ENCODE peak calls at places on chromosomes 13 and 19, in five cellular contexts. Q is spleen; N is pancreas; F is CD8-positive, alpha-beta T cell; P is upper lobe of right lung. H is an unnamed sample. For H3K4me1, the result is how much of the 10 kb centered on the place peaks cover.

GRCh38 chr13:98039261-98039660 is 85.8 kb downstream of the IPO5 start:
- DNase-seq in Q (no peak), N (peak), F (no peak), P (no peak), H (no peak)

GRCh38 chr13:99987180-99988047 is 5.8 kb downstream of the ZIC2 start:
- DNase-seq in Q (no peak), N (no peak), F (no peak), P (peak), H (no peak)

GRCh38 chr19:58170860-58171259 is 12.0 kb upstream of the ZNF274 start:
- DNase-seq in Q (no peak), N (no peak), F (no peak), P (no peak), H (no peak)

GRCh38 chr19:8731428-8732169 is 10.2 kb downstream of the OR2Z1 start:
- DNase-seq in Q (no peak), N (no peak), F (no peak), P (no peak), H (no peak)

GRCh38 chr19:17088552-17088951 is 13.0 kb downstream of the MYO9B start:
- DNase-seq in Q (no peak), N (no peak), F (no peak), P (no peak), H (no peak)

GRCh38 chr19:41299046-41299754 is 10.8 kb upstream of the CCDC97 start:
- DNase-seq in Q (no peak), N (no peak), F (no peak), P (no peak), H (no peak)

GRCh38 chr19:10339380-10339960 is at the start of gene ICAM3:
- DNase-seq in Q (peak), N (no peak), F (peak), P (no peak), H (peak)

GRCh38 chr13:61078976-61079770 is 336.5 kb downstream of the PCDH20 start:
- DNase-seq in Q (no peak), N (no peak), F (no peak), P (no peak), H (no peak)

GRCh38 chr13:80047406-80047805 is 293.5 kb downstream of the SPRY2 start:
- DNase-seq in Q (no peak), N (no peak), F (no peak), P (no peak), H (no peak)

GRCh38 chr19:1247747-1248453 is 483 bp upstream of the MIDN start:
- DNase-seq in Q (peak), N (peak), F (peak), P (peak), H (peak)

GRCh38 chr19:41935781-41936415 is 7.6 kb upstream of the ERFL start:
- DNase-seq in Q (peak), N (no peak), F (no peak), P (no peak), H (no peak)

GRCh38 chr19:50173144-50173543 is 10.1 kb upstream of the IZUMO2 start:
- DNase-seq in Q (no peak), N (no peak), F (no peak), P (no peak), H (no peak)

GRCh38 chr19:12794196-12794921 is 3.1 kb downstream of the JUNB start:
- DNase-seq in Q (no peak), N (no peak), F (peak), P (no peak), H (no peak)

GRCh38 chr13:53015044-53015443 is 13.6 kb upstream of the OLFM4 start:
- DNase-seq in Q (no peak), N (no peak), F (no peak), P (no peak), H (no peak)

GRCh38 chr19:49690656-49691242 is at the start of gene CPT1C:
- DNase-seq in Q (peak), N (peak), F (peak), P (peak), H (peak)

GRCh38 chr19:13135068-13136062 is 14.8 kb downstream of the STX10 start:
- DNase-seq in Q (no peak), N (no peak), F (no peak), P (no peak), H (no peak)

GRCh38 chr19:57583521-57584416 is at the start of gene ZIK1:
- DNase-seq in Q (peak), N (peak), F (peak), P (peak), H (peak)

GRCh38 chr19:55546822-55547614 is 1.7 kb upstream of the SBK3 start:
- DNase-seq in Q (no peak), N (peak), F (no peak), P (peak), H (peak)

GRCh38 chr19:15291089-15291488 is 41.2 kb downstream of the BRD4 start:
- DNase-seq in Q (peak), N (no peak), F (no peak), P (no peak), H (no peak)

GRCh38 chr13:101624210-101624922 is 171.9 kb downstream of the ITGBL1 start:
- DNase-seq in Q (no peak), N (no peak), F (no peak), P (no peak), H (no peak)

GRCh38 chr19:4229179-4229931 is at the start of gene EBI3:
- DNase-seq in Q (peak), N (no peak), F (no peak), P (no peak), H (no peak)

GRCh38 chr13:31056650-31057275 is 104.9 kb downstream of the HSPH1 start:
- DNase-seq in Q (no peak), N (no peak), F (no peak), P (no peak), H (no peak)

GRCh38 chr13:20610006-20610405 is 43.0 kb downstream of the IFT88 start:
- DNase-seq in Q (no peak), N (no peak), F (no peak), P (no peak), H (no peak)

GRCh38 chr13:99624936-99625540 is 123.8 kb downstream of the TM9SF2 start:
- DNase-seq in Q (no peak), N (no peak), F (no peak), P (no peak), H (no peak)

GRCh38 chr19:1172353-1173159 is 1.5 kb downstream of the SBNO2 start:
- DNase-seq in Q (peak), N (peak), F (no peak), P (peak), H (peak)

GRCh38 chr19:18995804-18996241 is 37.5 kb downstream of the SUGP2 start:
- DNase-seq in Q (no peak), N (peak), F (no peak), P (peak), H (peak)

GRCh38 chr13:52644108-52644507 is 1.9 kb downstream of the HNRNPA1L2 start:
- DNase-seq in Q (no peak), N (no peak), F (no peak), P (no peak), H (no peak)

DNA sequence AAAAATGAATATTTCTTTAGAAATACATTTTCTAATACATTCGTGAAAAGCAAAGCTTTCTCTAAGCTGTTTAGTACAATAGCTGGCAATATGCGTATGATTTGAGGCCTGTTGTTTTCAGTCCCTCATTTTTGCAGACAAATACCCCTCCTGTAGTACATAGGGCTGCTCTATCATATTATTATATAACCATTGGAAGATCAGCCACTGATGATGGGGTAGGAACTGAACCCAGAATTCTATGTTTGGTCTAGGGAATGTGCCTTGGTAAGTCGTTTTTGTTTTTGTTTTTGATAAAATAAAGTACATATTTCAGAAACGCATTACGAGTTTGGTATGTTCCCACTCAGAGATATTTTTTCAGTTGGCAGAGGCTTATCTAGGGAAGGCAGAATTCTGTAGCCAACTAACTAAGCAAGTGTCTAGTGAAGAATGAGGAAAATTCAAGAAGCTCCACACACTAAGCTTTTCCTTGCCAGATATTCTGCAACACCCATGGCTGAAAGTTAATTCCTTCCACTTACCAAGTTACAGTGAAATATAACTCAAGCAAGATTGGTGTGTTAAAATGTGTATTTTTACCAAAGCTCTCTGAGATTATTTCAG is 656.9 kb upstream of the MIR17HG start:
- DNase-seq in Q (no peak), N (no peak), F (no peak), P (no peak), H (no peak)
- H3K27ac ChIP-seq in Q (no peak), N (no peak), F (no peak), P (peak), H (no peak)

GRCh38 chr13:67223742-67224141 is 6.4 kb downstream of the PCDH9 start:
- DNase-seq in Q (no peak), N (no peak), F (no peak), P (no peak), H (no peak)
- H3K4me3 ChIP-seq in Q (no peak), N (no peak), F (no peak), P (peak), H (no peak)

DNA sequence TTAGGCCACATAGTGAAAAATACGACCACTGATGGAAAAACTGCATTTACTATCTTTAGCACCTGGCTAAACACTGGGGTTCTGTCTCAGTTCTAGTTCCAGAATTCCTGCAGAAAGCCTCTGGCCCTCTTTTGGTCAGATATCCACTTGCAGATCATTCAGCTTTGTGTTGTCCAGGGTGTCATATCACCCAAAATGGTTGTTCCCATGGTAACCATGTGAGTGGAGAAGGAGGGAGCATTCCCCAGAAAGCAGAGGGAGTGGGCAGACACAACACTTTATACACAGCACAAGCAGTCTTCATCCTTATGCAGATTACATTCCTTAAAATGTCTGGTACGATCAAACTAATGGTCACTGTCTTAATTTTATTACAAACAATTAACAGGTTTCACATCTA is 73.5 kb downstream of the CAB39L start:
- DNase-seq in Q (no peak), N (no peak), F (no peak), P (no peak), H (no peak)
- H3K4me1 ChIP-seq in Q (under half), N (under half), F (under half), P (under half), H (under half)

GRCh38 chr13:28609381-28609780 is 49.5 kb upstream of the POMP start:
- DNase-seq in Q (no peak), N (no peak), F (no peak), P (no peak), H (no peak)
- H3K27ac ChIP-seq in Q (no peak), N (no peak), F (no peak), P (no peak), H (no peak)

GRCh38 chr13:114078501-114079451 is 53.6 kb downstream of the RASA3 start:
- DNase-seq in Q (peak), N (no peak), F (peak), P (peak), H (peak)
- H3K4me3 ChIP-seq in Q (no peak), N (no peak), F (no peak), P (no peak), H (no peak)

DNA sequence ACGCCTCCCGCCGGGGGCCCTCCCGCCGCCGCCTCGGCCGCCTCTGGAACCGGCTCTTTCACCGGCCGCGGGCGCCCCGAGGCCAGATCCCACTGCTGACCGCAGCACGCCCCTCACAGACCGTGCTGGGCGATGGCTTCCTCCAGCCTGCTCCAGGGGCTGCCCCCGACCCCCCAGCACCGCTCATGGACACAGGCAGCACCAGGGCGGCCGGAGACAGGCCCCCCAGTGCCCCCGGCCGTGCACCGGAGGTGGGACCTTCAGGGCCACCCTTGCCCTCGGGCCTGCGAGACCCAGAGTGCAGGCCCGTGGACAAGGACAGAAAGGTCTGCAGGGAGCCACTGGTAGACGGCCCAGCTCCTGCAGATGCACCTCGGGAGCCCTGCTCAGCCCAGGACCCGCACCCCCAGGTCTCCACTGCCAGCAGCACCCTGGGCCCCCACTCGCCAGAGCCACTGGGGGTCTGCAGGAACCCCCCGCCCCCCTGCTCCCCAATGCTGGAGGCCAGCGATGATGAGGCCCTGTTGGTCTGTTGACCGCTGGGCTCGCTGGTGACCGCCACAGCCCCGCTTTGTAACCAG is 13.0 kb downstream of the LRP3 start:
- DNase-seq in Q (no peak), N (peak), F (no peak), P (no peak), H (peak)
- H3K4me1 ChIP-seq in Q (under half), N (under half), F (under half), P (under half), H (under half)

GRCh38 chr13:41018583-41018909 is 570 bp downstream of the ELF1 start:
- DNase-seq in Q (no peak), N (no peak), F (no peak), P (no peak), H (no peak)

GRCh38 chr13:41017153-41017552 is 2.0 kb downstream of the ELF1 start:
- DNase-seq in Q (no peak), N (no peak), F (peak), P (no peak), H (no peak)

GRCh38 chr13:41019578-41020347 is 647 bp upstream of the ELF1 start:
- DNase-seq in Q (no peak), N (no peak), F (no peak), P (no peak), H (no peak)

GRCh38 chr13:41017744-41018582 is 1.2 kb downstream of the ELF1 start:
- DNase-seq in Q (no peak), N (no peak), F (no peak), P (no peak), H (no peak)

DNA sequence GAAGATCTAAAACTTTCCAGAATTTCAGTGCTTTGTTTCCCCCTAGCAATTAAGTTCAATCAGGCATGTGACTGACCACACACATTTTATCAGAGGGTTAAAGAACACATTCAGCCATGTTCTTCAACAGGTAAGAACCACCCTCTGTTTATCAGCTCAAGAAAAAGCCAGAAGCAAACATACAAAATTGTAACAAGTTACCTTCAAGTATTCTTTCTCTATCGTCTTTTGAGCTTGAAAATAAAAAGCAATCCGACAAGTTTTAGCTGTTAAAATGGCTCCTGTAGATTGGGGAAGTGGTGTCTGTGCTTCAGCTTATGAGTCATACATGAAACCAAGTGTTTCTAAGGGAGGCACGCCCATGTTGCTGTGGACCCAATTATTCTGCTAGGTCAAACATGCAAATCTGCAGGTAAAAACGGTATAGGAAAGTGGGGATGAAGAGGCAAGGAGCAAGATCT is at the start of gene ELF1:
- DNase-seq in Q (peak), N (peak), F (peak), P (no peak), H (no peak)
- H3K27ac ChIP-seq in Q (peak), N (peak), F (peak), P (peak), H (peak)

H was measured in left lung.